ENCODE peak calls at places on chromosomes 6 and 20, in eight cellular contexts. One of them, this sample, is unnamed.

GRCh38 chr6:75098709-75099108 is 107.1 kb downstream of the COL12A1 start:
- DNase-seq in foreskin fibroblast: peak; percentile 97
- DNase-seq in left cardiac atrium: peak; percentile 58
- DNase-seq in HuH-7.5: no peak
- DNase-seq in pancreas: peak; percentile 28
- DNase-seq in activated CD4-positive, alpha-beta T cell treated with anti-CD3 and anti-CD28 coated beads, Interleukin-2, amount 50 U/mL, for 1 hour: no peak
- DNase-seq in astrocyte of the cerebellum: peak; percentile 96
- DNase-seq in thyroid gland: peak; percentile 85
- DNase-seq in this sample: no peak

GRCh38 chr20:52219441-52219840 is 27.9 kb upstream of the ZFP64 start:
- DNase-seq in foreskin fibroblast: no peak
- DNase-seq in left cardiac atrium: no peak
- DNase-seq in HuH-7.5: no peak
- DNase-seq in pancreas: no peak
- DNase-seq in activated CD4-positive, alpha-beta T cell treated with anti-CD3 and anti-CD28 coated beads, Interleukin-2, amount 50 U/mL, for 1 hour: no peak
- DNase-seq in astrocyte of the cerebellum: no peak
- DNase-seq in thyroid gland: no peak
- DNase-seq in this sample: no peak

GRCh38 chr6:16477367-16478149 is 239.2 kb downstream of the GMPR start:
- DNase-seq in foreskin fibroblast: no peak
- DNase-seq in left cardiac atrium: peak; percentile 83
- DNase-seq in HuH-7.5: no peak
- DNase-seq in pancreas: peak; percentile 19
- DNase-seq in activated CD4-positive, alpha-beta T cell treated with anti-CD3 and anti-CD28 coated beads, Interleukin-2, amount 50 U/mL, for 1 hour: no peak
- DNase-seq in astrocyte of the cerebellum: no peak
- DNase-seq in thyroid gland: peak; percentile 18
- DNase-seq in this sample: no peak

GRCh38 chr6:143540192-143540591 is 28.7 kb upstream of the FUCA2 start:
- DNase-seq in foreskin fibroblast: no peak
- DNase-seq in left cardiac atrium: no peak
- DNase-seq in HuH-7.5: no peak
- DNase-seq in pancreas: no peak
- DNase-seq in activated CD4-positive, alpha-beta T cell treated with anti-CD3 and anti-CD28 coated beads, Interleukin-2, amount 50 U/mL, for 1 hour: no peak
- DNase-seq in astrocyte of the cerebellum: no peak
- DNase-seq in thyroid gland: no peak
- DNase-seq in this sample: no peak

GRCh38 chr6:13409991-13410390 is 77.4 kb downstream of the GFOD1 start:
- DNase-seq in foreskin fibroblast: no peak
- DNase-seq in left cardiac atrium: no peak
- DNase-seq in HuH-7.5: no peak
- DNase-seq in pancreas: no peak
- DNase-seq in activated CD4-positive, alpha-beta T cell treated with anti-CD3 and anti-CD28 coated beads, Interleukin-2, amount 50 U/mL, for 1 hour: no peak
- DNase-seq in astrocyte of the cerebellum: no peak
- DNase-seq in thyroid gland: no peak
- DNase-seq in this sample: no peak

GRCh38 chr20:10077886-10078285 is 43.1 kb downstream of the ANKEF1 start:
- DNase-seq in foreskin fibroblast: no peak
- DNase-seq in left cardiac atrium: no peak
- DNase-seq in HuH-7.5: no peak
- DNase-seq in pancreas: no peak
- DNase-seq in activated CD4-positive, alpha-beta T cell treated with anti-CD3 and anti-CD28 coated beads, Interleukin-2, amount 50 U/mL, for 1 hour: no peak
- DNase-seq in astrocyte of the cerebellum: no peak
- DNase-seq in thyroid gland: no peak
- DNase-seq in this sample: no peak

GRCh38 chr20:63366658-63367360 is 5.7 kb upstream of the CHRNA4 start:
- DNase-seq in foreskin fibroblast: no peak
- DNase-seq in left cardiac atrium: no peak
- DNase-seq in HuH-7.5: no peak
- DNase-seq in pancreas: peak; percentile 18
- DNase-seq in activated CD4-positive, alpha-beta T cell treated with anti-CD3 and anti-CD28 coated beads, Interleukin-2, amount 50 U/mL, for 1 hour: no peak
- DNase-seq in astrocyte of the cerebellum: no peak
- DNase-seq in thyroid gland: peak; percentile 35
- DNase-seq in this sample: peak; percentile 47

GRCh38 chr6:132867055-132867454 is 52.7 kb downstream of the RPS12 start:
- DNase-seq in foreskin fibroblast: peak; percentile 2
- DNase-seq in left cardiac atrium: no peak
- DNase-seq in HuH-7.5: no peak
- DNase-seq in pancreas: no peak
- DNase-seq in activated CD4-positive, alpha-beta T cell treated with anti-CD3 and anti-CD28 coated beads, Interleukin-2, amount 50 U/mL, for 1 hour: no peak
- DNase-seq in astrocyte of the cerebellum: no peak
- DNase-seq in thyroid gland: no peak
- DNase-seq in this sample: no peak

GRCh38 chr6:111976169-111976568 is 77.7 kb upstream of the CCN6 start:
- DNase-seq in foreskin fibroblast: no peak
- DNase-seq in left cardiac atrium: no peak
- DNase-seq in HuH-7.5: no peak
- DNase-seq in pancreas: no peak
- DNase-seq in activated CD4-positive, alpha-beta T cell treated with anti-CD3 and anti-CD28 coated beads, Interleukin-2, amount 50 U/mL, for 1 hour: no peak
- DNase-seq in astrocyte of the cerebellum: no peak
- DNase-seq in thyroid gland: no peak
- DNase-seq in this sample: no peak

GRCh38 chr6:7111095-7111690 is 3.4 kb downstream of the RREB1 start:
- DNase-seq in foreskin fibroblast: no peak
- DNase-seq in left cardiac atrium: no peak
- DNase-seq in HuH-7.5: no peak
- DNase-seq in pancreas: no peak
- DNase-seq in activated CD4-positive, alpha-beta T cell treated with anti-CD3 and anti-CD28 coated beads, Interleukin-2, amount 50 U/mL, for 1 hour: no peak
- DNase-seq in astrocyte of the cerebellum: no peak
- DNase-seq in thyroid gland: no peak
- DNase-seq in this sample: no peak

GRCh38 chr20:36216314-36217025 is 19.8 kb upstream of the AAR2 start:
- DNase-seq in foreskin fibroblast: no peak
- DNase-seq in left cardiac atrium: no peak
- DNase-seq in HuH-7.5: no peak
- DNase-seq in pancreas: no peak
- DNase-seq in activated CD4-positive, alpha-beta T cell treated with anti-CD3 and anti-CD28 coated beads, Interleukin-2, amount 50 U/mL, for 1 hour: no peak
- DNase-seq in astrocyte of the cerebellum: no peak
- DNase-seq in thyroid gland: no peak
- DNase-seq in this sample: no peak

GRCh38 chr6:116277124-116277523 is 2.6 kb downstream of the TSPYL1 start:
- DNase-seq in foreskin fibroblast: no peak
- DNase-seq in left cardiac atrium: no peak
- DNase-seq in HuH-7.5: no peak
- DNase-seq in pancreas: no peak
- DNase-seq in activated CD4-positive, alpha-beta T cell treated with anti-CD3 and anti-CD28 coated beads, Interleukin-2, amount 50 U/mL, for 1 hour: no peak
- DNase-seq in astrocyte of the cerebellum: no peak
- DNase-seq in thyroid gland: no peak
- DNase-seq in this sample: no peak

GRCh38 chr6:142459267-142459666 is 157.5 kb downstream of the ADGRG6 start:
- DNase-seq in foreskin fibroblast: no peak
- DNase-seq in left cardiac atrium: no peak
- DNase-seq in HuH-7.5: no peak
- DNase-seq in pancreas: no peak
- DNase-seq in activated CD4-positive, alpha-beta T cell treated with anti-CD3 and anti-CD28 coated beads, Interleukin-2, amount 50 U/mL, for 1 hour: no peak
- DNase-seq in astrocyte of the cerebellum: no peak
- DNase-seq in thyroid gland: no peak
- DNase-seq in this sample: no peak

GRCh38 chr20:63378115-63378429 is 16.9 kb upstream of the CHRNA4 start:
- DNase-seq in foreskin fibroblast: no peak
- DNase-seq in left cardiac atrium: no peak
- DNase-seq in HuH-7.5: no peak
- DNase-seq in pancreas: no peak
- DNase-seq in activated CD4-positive, alpha-beta T cell treated with anti-CD3 and anti-CD28 coated beads, Interleukin-2, amount 50 U/mL, for 1 hour: no peak
- DNase-seq in astrocyte of the cerebellum: no peak
- DNase-seq in thyroid gland: no peak
- DNase-seq in this sample: peak; percentile 48

GRCh38 chr6:148523051-148523450 is 180.4 kb downstream of the SASH1 start:
- DNase-seq in foreskin fibroblast: peak; percentile 95
- DNase-seq in left cardiac atrium: no peak
- DNase-seq in HuH-7.5: no peak
- DNase-seq in pancreas: no peak
- DNase-seq in activated CD4-positive, alpha-beta T cell treated with anti-CD3 and anti-CD28 coated beads, Interleukin-2, amount 50 U/mL, for 1 hour: no peak
- DNase-seq in astrocyte of the cerebellum: no peak
- DNase-seq in thyroid gland: no peak
- DNase-seq in this sample: no peak

GRCh38 chr6:75204959-75205775 is 686 bp downstream of the COL12A1 start:
- DNase-seq in foreskin fibroblast: peak; percentile 91
- DNase-seq in left cardiac atrium: peak; percentile 35
- DNase-seq in HuH-7.5: no peak
- DNase-seq in pancreas: no peak
- DNase-seq in activated CD4-positive, alpha-beta T cell treated with anti-CD3 and anti-CD28 coated beads, Interleukin-2, amount 50 U/mL, for 1 hour: no peak
- DNase-seq in astrocyte of the cerebellum: no peak
- DNase-seq in thyroid gland: peak; percentile 10
- DNase-seq in this sample: no peak

GRCh38 chr6:3380344-3381232 is 76.3 kb downstream of the SLC22A23 start:
- DNase-seq in foreskin fibroblast: no peak
- DNase-seq in left cardiac atrium: no peak
- DNase-seq in HuH-7.5: peak; percentile 30
- DNase-seq in pancreas: peak; percentile 73
- DNase-seq in activated CD4-positive, alpha-beta T cell treated with anti-CD3 and anti-CD28 coated beads, Interleukin-2, amount 50 U/mL, for 1 hour: no peak
- DNase-seq in astrocyte of the cerebellum: no peak
- DNase-seq in thyroid gland: peak; percentile 67
- DNase-seq in this sample: no peak

GRCh38 chr6:37170273-37171140 is 555 bp downstream of the PIM1 start:
- DNase-seq in foreskin fibroblast: peak; percentile 66
- DNase-seq in left cardiac atrium: peak; percentile 63
- DNase-seq in HuH-7.5: no peak
- DNase-seq in pancreas: peak; percentile 73
- DNase-seq in activated CD4-positive, alpha-beta T cell treated with anti-CD3 and anti-CD28 coated beads, Interleukin-2, amount 50 U/mL, for 1 hour: peak; percentile 30
- DNase-seq in astrocyte of the cerebellum: no peak
- DNase-seq in thyroid gland: peak; percentile 65
- DNase-seq in this sample: peak; percentile 57

GRCh38 chr6:169172435-169172834 is 81.2 kb downstream of the THBS2 start:
- DNase-seq in foreskin fibroblast: peak; percentile 98
- DNase-seq in left cardiac atrium: peak; percentile 89
- DNase-seq in HuH-7.5: no peak
- DNase-seq in pancreas: no peak
- DNase-seq in activated CD4-positive, alpha-beta T cell treated with anti-CD3 and anti-CD28 coated beads, Interleukin-2, amount 50 U/mL, for 1 hour: no peak
- DNase-seq in astrocyte of the cerebellum: no peak
- DNase-seq in thyroid gland: peak; percentile 45
- DNase-seq in this sample: no peak

GRCh38 chr20:33697129-33697528 is 10.9 kb upstream of the E2F1 start:
- DNase-seq in foreskin fibroblast: peak; percentile 94
- DNase-seq in left cardiac atrium: no peak
- DNase-seq in HuH-7.5: no peak
- DNase-seq in pancreas: no peak
- DNase-seq in activated CD4-positive, alpha-beta T cell treated with anti-CD3 and anti-CD28 coated beads, Interleukin-2, amount 50 U/mL, for 1 hour: no peak
- DNase-seq in astrocyte of the cerebellum: peak; percentile 44
- DNase-seq in thyroid gland: no peak
- DNase-seq in this sample: no peak

GRCh38 chr6:17431581-17431980 is 38.2 kb downstream of the CAP2 start:
- DNase-seq in foreskin fibroblast: peak; percentile 82
- DNase-seq in left cardiac atrium: no peak
- DNase-seq in HuH-7.5: no peak
- DNase-seq in pancreas: no peak
- DNase-seq in activated CD4-positive, alpha-beta T cell treated with anti-CD3 and anti-CD28 coated beads, Interleukin-2, amount 50 U/mL, for 1 hour: no peak
- DNase-seq in astrocyte of the cerebellum: no peak
- DNase-seq in thyroid gland: no peak
- DNase-seq in this sample: no peak